ENCODE peak calls at places on chromosomes 13 and 19, in four cellular contexts. P is stimulated activated CD8-positive, alpha-beta memory T cell treated with anti-CD3 and anti-CD28 coated beads, Interleukin-7, amount 100 ng/mL, for 48 hours; W is HS-27A; V is hepatic stellate cell. E is an unnamed sample.

GRCh38 chr13:101258071-101258470 is 158.2 kb downstream of the NALCN start:
- DNase-seq in P (peak), W (peak), V (peak), E (peak)

GRCh38 chr13:43284162-43284561 is 260.8 kb downstream of the DNAJC15 start:
- DNase-seq in P (no peak), W (no peak), V (no peak), E (peak)

GRCh38 chr19:10544242-10544752 is 593 bp downstream of the ATG4D start:
- DNase-seq in P (no peak), W (no peak), V (no peak), E (no peak)

GRCh38 chr19:7478843-7479227 is 10.0 kb downstream of the PEX11G start:
- DNase-seq in P (no peak), W (no peak), V (no peak), E (no peak)

GRCh38 chr13:39144941-39145533 is 106.8 kb downstream of the NHLRC3 start:
- DNase-seq in P (no peak), W (peak), V (peak), E (peak)

GRCh38 chr19:7783991-7784421 is 21.0 kb downstream of the CLEC4M start:
- DNase-seq in P (no peak), W (no peak), V (peak), E (no peak)

GRCh38 chr13:40974460-40975407 is 44.4 kb downstream of the ELF1 start:
- DNase-seq in P (no peak), W (peak), V (peak), E (no peak)

GRCh38 chr13:45537506-45537905 is 72.8 kb downstream of the COG3 start:
- DNase-seq in P (no peak), W (no peak), V (no peak), E (no peak)

GRCh38 chr13:55418095-55418494 is 1722.6 kb upstream of the PRR20A start:
- DNase-seq in P (no peak), W (no peak), V (no peak), E (no peak)

GRCh38 chr19:19171821-19172532 is 1.9 kb upstream of the MEF2B start:
- DNase-seq in P (no peak), W (no peak), V (no peak), E (no peak)

GRCh38 chr19:43315851-43316250 is 37.6 kb upstream of the CD177 start:
- DNase-seq in P (no peak), W (no peak), V (no peak), E (no peak)

GRCh38 chr19:33196446-33197193 is 2.5 kb downstream of the LRP3 start:
- DNase-seq in P (no peak), W (no peak), V (no peak), E (no peak)

GRCh38 chr13:32425158-32425557 is 2.8 kb downstream of the N4BP2L1 start:
- DNase-seq in P (no peak), W (no peak), V (no peak), E (no peak)

GRCh38 chr13:71722206-71722605 is 144.8 kb downstream of the DACH1 start:
- DNase-seq in P (no peak), W (no peak), V (no peak), E (no peak)

GRCh38 chr19:30131722-30132291 is 189.8 kb downstream of the URI1 start:
- DNase-seq in P (no peak), W (no peak), V (no peak), E (no peak)

GRCh38 chr19:47253467-47253881 is 2.9 kb upstream of the CCDC9 start:
- DNase-seq in P (no peak), W (peak), V (no peak), E (peak)

GRCh38 chr13:87884874-87885273 is 213.7 kb downstream of the SLITRK5 start:
- DNase-seq in P (no peak), W (no peak), V (no peak), E (no peak)

GRCh38 chr19:19297759-19298158 is 22.6 kb downstream of the SUGP1 start:
- DNase-seq in P (no peak), W (no peak), V (no peak), E (no peak)

GRCh38 chr13:63124863-63125262 is 1709.2 kb upstream of the PCDH20 start:
- DNase-seq in P (no peak), W (peak), V (no peak), E (no peak)

GRCh38 chr19:40264314-40265054 is 20.7 kb downstream of the AKT2 start:
- DNase-seq in P (no peak), W (no peak), V (no peak), E (no peak)

GRCh38 chr13:28273919-28274318 is 135.6 kb downstream of the PAN3 start:
- DNase-seq in P (no peak), W (no peak), V (no peak), E (no peak)

GRCh38 chr13:67238277-67238859 is 8.2 kb upstream of the PCDH9 start:
- DNase-seq in P (no peak), W (no peak), V (no peak), E (peak)